ENCODE peak calls at places on chromosomes 6 and 20, in ten cellular contexts. X is transverse colon; R is H4; H is BJ; M is stimulated activated CD4-positive, alpha-beta T cell treated with anti-CD3 and anti-CD28 coated beads, TNF-alpha, amount 100 ng/mL, for 24 hours; O is H1; I is HT1080; V is left ventricle myocardium superior; L is endodermal cell; B is NT2/D1. S is an unnamed sample.

GRCh38 chr6:28600188-28600587 is 74.5 kb downstream of the GPX5 start:
- DNase-seq in X (no peak), R (no peak), H (no peak), M (no peak), O (no peak), I (peak; percentile 23), V (no peak), L (no peak), B (no peak), S (no peak)

GRCh38 chr6:70957284-70957617 is 391 bp upstream of the B3GAT2 start:
- DNase-seq in X (no peak), R (no peak), H (no peak), M (no peak), O (no peak), I (no peak), V (no peak), L (no peak), B (no peak), S (no peak)

GRCh38 chr6:99467509-99468106 is 42.5 kb upstream of the PNISR start:
- DNase-seq in X (no peak), R (peak; percentile 3), H (no peak), M (no peak), O (no peak), I (peak; percentile 13), V (no peak), L (no peak), B (no peak), S (no peak)

GRCh38 chr6:159972506-159973268 is 3.8 kb downstream of the IGF2R start:
- DNase-seq in X (no peak), R (no peak), H (no peak), M (no peak), O (no peak), I (no peak), V (no peak), L (no peak), B (no peak), S (no peak)

GRCh38 chr6:52306972-52307849 is 22.7 kb upstream of the MCM3 start:
- DNase-seq in X (no peak), R (no peak), H (no peak), M (no peak), O (peak; percentile 74), I (no peak), V (no peak), L (peak; percentile 71), B (no peak), S (no peak)

GRCh38 chr20:4567172-4567571 is 154.5 kb upstream of the PRND start:
- DNase-seq in X (no peak), R (no peak), H (no peak), M (no peak), O (no peak), I (no peak), V (no peak), L (no peak), B (no peak), S (no peak)

GRCh38 chr6:34248727-34249468 is at the start of gene SMIM29:
- DNase-seq in X (peak; percentile 98), R (peak; percentile 86), H (no peak), M (peak; percentile 96), O (peak; percentile 100), I (peak; percentile 90), V (peak; percentile 98), L (peak; percentile 99), B (peak; percentile 90), S (peak; percentile 98)

GRCh38 chr6:146914563-146915483 is 289.4 kb upstream of the STXBP5 start:
- DNase-seq in X (no peak), R (peak; percentile 83), H (peak; percentile 95), M (no peak), O (no peak), I (peak; percentile 88), V (no peak), L (no peak), B (no peak), S (no peak)

GRCh38 chr6:20541387-20541786 is 7.1 kb downstream of the CDKAL1 start:
- DNase-seq in X (no peak), R (no peak), H (no peak), M (no peak), O (no peak), I (no peak), V (no peak), L (no peak), B (no peak), S (no peak)

GRCh38 chr6:170222498-170223471 is 68.1 kb downstream of the DLL1 start:
- DNase-seq in X (no peak), R (peak; percentile 23), H (no peak), M (no peak), O (peak; percentile 43), I (no peak), V (peak; percentile 38), L (peak; percentile 47), B (no peak), S (no peak)

GRCh38 chr20:10521068-10521834 is 86.1 kb downstream of the SLX4IP start:
- DNase-seq in X (no peak), R (peak; percentile 26), H (no peak), M (no peak), O (no peak), I (peak; percentile 94), V (no peak), L (no peak), B (peak; percentile 16), S (no peak)

GRCh38 chr6:113697642-113698410 is 159.3 kb upstream of the MARCKS start:
- DNase-seq in X (no peak), R (peak; percentile 82), H (peak; percentile 86), M (no peak), O (no peak), I (peak; percentile 86), V (no peak), L (no peak), B (no peak), S (no peak)

GRCh38 chr6:144285798-144286502 is 815 bp downstream of the UTRN start:
- DNase-seq in X (peak; percentile 78), R (no peak), H (no peak), M (peak; percentile 6), O (peak; percentile 69), I (peak; percentile 60), V (peak; percentile 90), L (peak; percentile 80), B (no peak), S (peak; percentile 82)

GRCh38 chr20:25532015-25532751 is 53.1 kb downstream of the NINL start:
- DNase-seq in X (no peak), R (no peak), H (no peak), M (no peak), O (peak; percentile 75), I (no peak), V (no peak), L (peak; percentile 70), B (no peak), S (no peak)

GRCh38 chr20:37726321-37726720 is 32.5 kb downstream of the CTNNBL1 start:
- DNase-seq in X (no peak), R (no peak), H (no peak), M (no peak), O (no peak), I (no peak), V (no peak), L (no peak), B (no peak), S (no peak)

GRCh38 chr6:116948535-116949304 is 71.7 kb downstream of the RFX6 start:
- DNase-seq in X (no peak), R (no peak), H (no peak), M (no peak), O (no peak), I (no peak), V (no peak), L (no peak), B (no peak), S (no peak)

GRCh38 chr6:85641522-85641915 is 1.2 kb downstream of the SYNCRIP start:
- DNase-seq in X (no peak), R (no peak), H (no peak), M (no peak), O (no peak), I (peak; percentile 45), V (no peak), L (peak; percentile 51), B (no peak), S (no peak)

GRCh38 chr6:137353842-137354397 is 134.7 kb upstream of the IFNGR1 start:
- DNase-seq in X (no peak), R (no peak), H (no peak), M (no peak), O (no peak), I (no peak), V (no peak), L (no peak), B (no peak), S (no peak)

GRCh38 chr20:51759769-51760510 is 8.2 kb downstream of the ATP9A start:
- DNase-seq in X (no peak), R (no peak), H (no peak), M (no peak), O (no peak), I (no peak), V (no peak), L (no peak), B (no peak), S (no peak)

GRCh38 chr6:26268659-26269402 is 96.2 kb upstream of the BTN3A2 start:
- DNase-seq in X (peak; percentile 32), R (peak; percentile 74), H (no peak), M (no peak), O (peak; percentile 73), I (peak; percentile 47), V (no peak), L (peak; percentile 91), B (peak; percentile 80), S (peak; percentile 64)

GRCh38 chr20:51473256-51473655 is 69.3 kb downstream of the NFATC2 start:
- DNase-seq in X (no peak), R (no peak), H (no peak), M (no peak), O (no peak), I (no peak), V (no peak), L (no peak), B (no peak), S (no peak)

GRCh38 chr6:98957440-98957839 is 9.7 kb upstream of the FBXL4 start:
- DNase-seq in X (peak; percentile 11), R (peak; percentile 59), H (peak; percentile 27), M (no peak), O (no peak), I (peak; percentile 91), V (no peak), L (no peak), B (no peak), S (peak; percentile 52)

GRCh38 chr6:72841195-72841594 is 219.3 kb downstream of the KCNQ5 start:
- DNase-seq in X (no peak), R (no peak), H (no peak), M (no peak), O (no peak), I (no peak), V (no peak), L (no peak), B (no peak), S (no peak)